ENCODE peak calls at places on chromosomes 1 and 21, in nine cellular contexts. One of them, this sample, is unnamed.

GRCh38 chr1:67570473-67571143 is 114.4 kb upstream of the GADD45A start:
- DNase-seq in HL-60: no peak
- DNase-seq in adrenal gland: peak; percentile 32
- DNase-seq in mammary epithelial cell: peak; percentile 99
- DNase-seq in prostate gland: no peak
- DNase-seq in foreskin fibroblast: peak; percentile 88
- DNase-seq in CD8-positive, alpha-beta memory T cell: no peak
- DNase-seq in fibroblast of the aortic adventitia: peak; percentile 98
- DNase-seq in transverse colon: no peak
- DNase-seq in this sample: peak; percentile 95

GRCh38 chr1:43405219-43405875 is 15.6 kb downstream of the SZT2 start:
- DNase-seq in adrenal gland: peak; percentile 37
- DNase-seq in HL-60: no peak
- DNase-seq in transverse colon: no peak
- DNase-seq in fibroblast of the aortic adventitia: peak; percentile 50
- DNase-seq in mammary epithelial cell: no peak
- DNase-seq in CD8-positive, alpha-beta memory T cell: no peak
- DNase-seq in foreskin fibroblast: no peak
- DNase-seq in prostate gland: no peak
- DNase-seq in this sample: no peak

GRCh38 chr1:153534933-153535663 is 693 bp downstream of the S100A6 start:
- DNase-seq in fibroblast of the aortic adventitia: peak; percentile 61
- DNase-seq in HL-60: no peak
- DNase-seq in mammary epithelial cell: no peak
- DNase-seq in CD8-positive, alpha-beta memory T cell: peak; percentile 23
- DNase-seq in adrenal gland: peak; percentile 73
- DNase-seq in transverse colon: peak; percentile 72
- DNase-seq in prostate gland: peak; percentile 50
- DNase-seq in foreskin fibroblast: peak; percentile 83
- DNase-seq in this sample: no peak

GRCh38 chr1:181317261-181317924 is 165.9 kb upstream of the CACNA1E start:
- DNase-seq in transverse colon: no peak
- DNase-seq in CD8-positive, alpha-beta memory T cell: no peak
- DNase-seq in foreskin fibroblast: no peak
- DNase-seq in fibroblast of the aortic adventitia: no peak
- DNase-seq in HL-60: no peak
- DNase-seq in mammary epithelial cell: no peak
- DNase-seq in prostate gland: no peak
- DNase-seq in adrenal gland: no peak
- DNase-seq in this sample: no peak

GRCh38 chr1:3530931-3531818 is 76.7 kb downstream of the ARHGEF16 start:
- DNase-seq in adrenal gland: peak; percentile 30
- DNase-seq in prostate gland: peak; percentile 91
- DNase-seq in fibroblast of the aortic adventitia: peak; percentile 68
- DNase-seq in CD8-positive, alpha-beta memory T cell: peak; percentile 75
- DNase-seq in mammary epithelial cell: peak; percentile 69
- DNase-seq in foreskin fibroblast: peak; percentile 75
- DNase-seq in transverse colon: peak; percentile 81
- DNase-seq in HL-60: peak; percentile 67
- DNase-seq in this sample: peak; percentile 31

GRCh38 chr1:215878128-215878527 is 311.0 kb downstream of the KCTD3 start:
- DNase-seq in mammary epithelial cell: no peak
- DNase-seq in prostate gland: no peak
- DNase-seq in transverse colon: no peak
- DNase-seq in CD8-positive, alpha-beta memory T cell: no peak
- DNase-seq in fibroblast of the aortic adventitia: peak; percentile 60
- DNase-seq in HL-60: no peak
- DNase-seq in adrenal gland: no peak
- DNase-seq in foreskin fibroblast: no peak
- DNase-seq in this sample: no peak

GRCh38 chr1:196034080-196034706 is 574.0 kb downstream of the KCNT2 start:
- DNase-seq in prostate gland: no peak
- DNase-seq in foreskin fibroblast: peak; percentile 1
- DNase-seq in mammary epithelial cell: no peak
- DNase-seq in HL-60: no peak
- DNase-seq in adrenal gland: no peak
- DNase-seq in CD8-positive, alpha-beta memory T cell: no peak
- DNase-seq in fibroblast of the aortic adventitia: peak; percentile 0
- DNase-seq in transverse colon: no peak
- DNase-seq in this sample: no peak

GRCh38 chr1:227899141-227899819 is 48.5 kb downstream of the WNT9A start:
- DNase-seq in foreskin fibroblast: no peak
- DNase-seq in HL-60: no peak
- DNase-seq in adrenal gland: peak; percentile 6
- DNase-seq in prostate gland: no peak
- DNase-seq in mammary epithelial cell: no peak
- DNase-seq in fibroblast of the aortic adventitia: no peak
- DNase-seq in CD8-positive, alpha-beta memory T cell: no peak
- DNase-seq in transverse colon: peak; percentile 6
- DNase-seq in this sample: no peak

GRCh38 chr1:107870691-107871090 is 94.3 kb downstream of the VAV3 start:
- DNase-seq in mammary epithelial cell: peak; percentile 42
- DNase-seq in CD8-positive, alpha-beta memory T cell: no peak
- DNase-seq in transverse colon: no peak
- DNase-seq in adrenal gland: no peak
- DNase-seq in foreskin fibroblast: peak; percentile 62
- DNase-seq in fibroblast of the aortic adventitia: peak; percentile 1
- DNase-seq in prostate gland: no peak
- DNase-seq in HL-60: no peak
- DNase-seq in this sample: no peak

DNA sequence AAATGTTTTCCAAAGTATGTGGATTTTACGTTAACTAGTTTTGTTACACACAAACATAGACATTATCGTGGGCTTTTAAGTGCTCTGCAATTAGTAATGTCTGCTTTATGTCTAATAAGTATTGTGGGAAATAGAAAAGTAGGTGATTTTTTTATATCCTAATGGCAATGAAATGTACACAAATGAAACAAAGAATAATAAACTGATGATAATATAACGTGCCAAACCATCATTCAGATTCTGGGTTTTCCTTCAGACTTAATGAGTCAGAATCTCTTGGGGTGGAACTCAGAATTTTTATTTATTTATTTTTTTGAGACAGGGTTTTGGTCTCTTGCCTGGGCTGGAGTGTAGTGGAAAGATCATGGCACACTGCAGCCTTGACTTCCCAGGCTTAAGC is 2.0 kb downstream of the TMEM183A start:
- DNase-seq in transverse colon: no peak
- DNase-seq in HL-60: no peak
- DNase-seq in prostate gland: no peak
- DNase-seq in mammary epithelial cell: no peak
- DNase-seq in CD8-positive, alpha-beta memory T cell: no peak
- DNase-seq in foreskin fibroblast: no peak
- DNase-seq in fibroblast of the aortic adventitia: no peak
- DNase-seq in adrenal gland: no peak
- DNase-seq in this sample: no peak
- H3K4me3 ChIP-seq in transverse colon: no peak overlapping the region
- H3K4me3 ChIP-seq in HL-60: no peak overlapping the region
- H3K4me3 ChIP-seq in prostate gland: no peak overlapping the region
- H3K4me3 ChIP-seq in mammary epithelial cell: no peak overlapping the region
- H3K4me3 ChIP-seq in CD8-positive, alpha-beta memory T cell: no peak overlapping the region
- H3K4me3 ChIP-seq in foreskin fibroblast: no peak overlapping the region
- H3K4me3 ChIP-seq in fibroblast of the aortic adventitia: no peak overlapping the region
- H3K4me3 ChIP-seq in adrenal gland: no peak overlapping the region
- H3K4me3 ChIP-seq in this sample: no peak overlapping the region

GRCh38 chr1:2053217-2053616 is 3.0 kb downstream of the PRKCZ start:
- DNase-seq in foreskin fibroblast: no peak
- DNase-seq in mammary epithelial cell: no peak
- DNase-seq in CD8-positive, alpha-beta memory T cell: no peak
- DNase-seq in fibroblast of the aortic adventitia: no peak
- DNase-seq in transverse colon: no peak
- DNase-seq in prostate gland: no peak
- DNase-seq in HL-60: no peak
- DNase-seq in adrenal gland: no peak
- DNase-seq in this sample: no peak

GRCh38 chr1:2052756-2053155 is 2.5 kb downstream of the PRKCZ start:
- DNase-seq in adrenal gland: no peak
- DNase-seq in HL-60: no peak
- DNase-seq in mammary epithelial cell: no peak
- DNase-seq in prostate gland: no peak
- DNase-seq in CD8-positive, alpha-beta memory T cell: no peak
- DNase-seq in fibroblast of the aortic adventitia: no peak
- DNase-seq in foreskin fibroblast: no peak
- DNase-seq in transverse colon: no peak
- DNase-seq in this sample: no peak

GRCh38 chr1:2050793-2051682 is 827 bp downstream of the PRKCZ start:
- DNase-seq in HL-60: no peak
- DNase-seq in mammary epithelial cell: peak; percentile 14
- DNase-seq in foreskin fibroblast: no peak
- DNase-seq in transverse colon: no peak
- DNase-seq in CD8-positive, alpha-beta memory T cell: no peak
- DNase-seq in prostate gland: no peak
- DNase-seq in fibroblast of the aortic adventitia: no peak
- DNase-seq in adrenal gland: no peak
- DNase-seq in this sample: no peak

GRCh38 chr1:2050482-2050792 is 226 bp downstream of the PRKCZ start:
- DNase-seq in adrenal gland: no peak
- DNase-seq in transverse colon: no peak
- DNase-seq in CD8-positive, alpha-beta memory T cell: no peak
- DNase-seq in prostate gland: no peak
- DNase-seq in HL-60: no peak
- DNase-seq in foreskin fibroblast: no peak
- DNase-seq in mammary epithelial cell: peak; percentile 58
- DNase-seq in fibroblast of the aortic adventitia: no peak
- DNase-seq in this sample: no peak

DNA sequence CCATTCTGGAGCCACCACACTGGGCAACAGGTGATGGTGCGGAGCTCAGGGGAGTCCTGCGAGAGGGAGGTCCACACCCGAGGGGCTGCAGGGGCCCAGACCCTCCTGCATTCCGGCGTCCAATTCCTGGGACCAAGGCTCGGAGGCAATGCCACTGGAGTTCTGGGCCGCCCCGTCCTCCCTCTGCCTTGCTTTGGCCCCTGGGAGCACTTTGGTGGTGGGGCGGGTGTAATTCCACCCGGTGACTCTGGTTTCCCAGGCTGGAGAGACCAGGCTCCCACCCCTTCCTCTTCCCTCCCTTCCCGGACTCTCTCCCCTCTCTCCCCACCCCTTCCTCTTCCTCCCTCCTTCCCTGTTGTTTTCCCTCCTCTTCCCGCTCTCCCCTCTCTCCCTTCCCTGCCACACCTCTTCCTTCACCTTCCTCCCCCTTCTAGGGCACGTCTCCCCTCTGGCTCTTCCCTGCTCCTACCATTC is 1.9 kb downstream of the PRKCZ start:
- DNase-seq in mammary epithelial cell: no peak
- DNase-seq in HL-60: no peak
- DNase-seq in foreskin fibroblast: no peak
- DNase-seq in CD8-positive, alpha-beta memory T cell: no peak
- DNase-seq in transverse colon: no peak
- DNase-seq in adrenal gland: no peak
- DNase-seq in fibroblast of the aortic adventitia: no peak
- DNase-seq in prostate gland: no peak
- DNase-seq in this sample: no peak
- H3K4me3 ChIP-seq in mammary epithelial cell: no peak overlapping the region
- H3K4me3 ChIP-seq in HL-60: no peak overlapping the region
- H3K4me3 ChIP-seq in foreskin fibroblast: no peak overlapping the region
- H3K4me3 ChIP-seq in CD8-positive, alpha-beta memory T cell: no peak overlapping the region
- H3K4me3 ChIP-seq in transverse colon: no peak overlapping the region
- H3K4me3 ChIP-seq in adrenal gland: no peak overlapping the region
- H3K4me3 ChIP-seq in fibroblast of the aortic adventitia: no peak overlapping the region
- H3K4me3 ChIP-seq in prostate gland: peak overlapping the region; percentile 81
- H3K4me3 ChIP-seq in this sample: no peak overlapping the region

GRCh38 chr21:38175321-38175720 is 81.5 kb upstream of the KCNJ15 start:
- DNase-seq in CD8-positive, alpha-beta memory T cell: no peak
- DNase-seq in prostate gland: no peak
- DNase-seq in foreskin fibroblast: no peak
- DNase-seq in mammary epithelial cell: no peak
- DNase-seq in adrenal gland: no peak
- DNase-seq in HL-60: no peak
- DNase-seq in transverse colon: no peak
- DNase-seq in fibroblast of the aortic adventitia: peak; percentile 38
- DNase-seq in this sample: no peak
- H3K4me3 ChIP-seq in CD8-positive, alpha-beta memory T cell: no peak overlapping the region
- H3K4me3 ChIP-seq in prostate gland: no peak overlapping the region
- H3K4me3 ChIP-seq in foreskin fibroblast: no peak overlapping the region
- H3K4me3 ChIP-seq in mammary epithelial cell: no peak overlapping the region
- H3K4me3 ChIP-seq in adrenal gland: no peak overlapping the region
- H3K4me3 ChIP-seq in HL-60: no peak overlapping the region
- H3K4me3 ChIP-seq in transverse colon: no peak overlapping the region
- H3K4me3 ChIP-seq in fibroblast of the aortic adventitia: no peak overlapping the region
- H3K4me3 ChIP-seq in this sample: no peak overlapping the region

GRCh38 chr1:203038217-203038741 is 12.0 kb downstream of the PPFIA4 start:
- DNase-seq in prostate gland: no peak
- DNase-seq in adrenal gland: peak; percentile 43
- DNase-seq in CD8-positive, alpha-beta memory T cell: no peak
- DNase-seq in foreskin fibroblast: peak; percentile 77
- DNase-seq in fibroblast of the aortic adventitia: peak; percentile 74
- DNase-seq in transverse colon: peak; percentile 18
- DNase-seq in HL-60: peak; percentile 34
- DNase-seq in mammary epithelial cell: peak; percentile 91
- DNase-seq in this sample: peak; percentile 82

GRCh38 chr1:203038891-203039608 is 12.8 kb downstream of the PPFIA4 start:
- DNase-seq in foreskin fibroblast: peak; percentile 86
- DNase-seq in transverse colon: peak; percentile 74
- DNase-seq in fibroblast of the aortic adventitia: peak; percentile 71
- DNase-seq in CD8-positive, alpha-beta memory T cell: peak; percentile 48
- DNase-seq in mammary epithelial cell: peak; percentile 61
- DNase-seq in adrenal gland: peak; percentile 66
- DNase-seq in HL-60: peak; percentile 76
- DNase-seq in prostate gland: peak; percentile 66
- DNase-seq in this sample: peak; percentile 23

GRCh38 chr1:203036537-203036936 is 10.2 kb downstream of the PPFIA4 start:
- DNase-seq in mammary epithelial cell: no peak
- DNase-seq in HL-60: no peak
- DNase-seq in prostate gland: no peak
- DNase-seq in fibroblast of the aortic adventitia: no peak
- DNase-seq in foreskin fibroblast: no peak
- DNase-seq in transverse colon: no peak
- DNase-seq in CD8-positive, alpha-beta memory T cell: no peak
- DNase-seq in adrenal gland: no peak
- DNase-seq in this sample: no peak

GRCh38 chr1:203036135-203036534 is 9.8 kb downstream of the PPFIA4 start:
- DNase-seq in foreskin fibroblast: no peak
- DNase-seq in adrenal gland: no peak
- DNase-seq in mammary epithelial cell: no peak
- DNase-seq in prostate gland: no peak
- DNase-seq in CD8-positive, alpha-beta memory T cell: no peak
- DNase-seq in fibroblast of the aortic adventitia: no peak
- DNase-seq in transverse colon: no peak
- DNase-seq in HL-60: no peak
- DNase-seq in this sample: no peak

DNA sequence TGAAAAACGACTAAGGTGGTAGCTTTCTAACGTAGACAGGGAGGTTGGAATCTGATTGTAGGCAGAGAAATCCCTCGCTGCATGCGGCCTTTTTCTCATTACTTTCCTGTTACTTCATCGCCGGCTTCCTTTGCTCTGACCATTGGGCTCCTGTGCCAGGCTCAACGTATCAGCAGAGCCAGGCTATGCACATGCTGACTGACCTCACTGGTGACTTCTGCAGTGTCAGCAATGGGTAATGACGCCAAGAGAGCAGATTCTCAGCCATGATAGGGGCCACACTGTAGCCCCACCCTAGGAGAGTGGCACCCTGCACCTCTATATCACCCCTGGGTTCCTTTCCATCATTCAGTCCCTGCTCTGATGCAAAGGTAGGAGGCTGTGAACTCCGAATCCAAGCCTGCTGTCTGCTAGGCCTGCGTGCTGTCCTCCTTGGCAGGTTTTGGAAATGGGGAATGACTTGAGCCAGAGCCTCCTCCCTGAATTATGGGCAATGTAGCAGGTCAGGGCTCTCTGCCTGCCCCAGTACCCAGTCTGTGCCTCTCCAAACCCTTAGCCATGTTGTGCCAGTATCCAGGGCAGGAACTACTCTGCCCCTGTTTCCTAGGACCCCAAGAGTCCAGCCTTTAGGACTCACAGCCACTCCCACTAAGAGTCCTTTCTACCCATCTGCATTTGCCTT is 11.4 kb downstream of the PPFIA4 start:
- DNase-seq in foreskin fibroblast: no peak
- DNase-seq in transverse colon: no peak
- DNase-seq in fibroblast of the aortic adventitia: no peak
- DNase-seq in HL-60: no peak
- DNase-seq in CD8-positive, alpha-beta memory T cell: no peak
- DNase-seq in prostate gland: no peak
- DNase-seq in adrenal gland: no peak
- DNase-seq in mammary epithelial cell: no peak
- DNase-seq in this sample: no peak
- H3K4me3 ChIP-seq in foreskin fibroblast: no peak overlapping the region
- H3K4me3 ChIP-seq in transverse colon: no peak overlapping the region
- H3K4me3 ChIP-seq in fibroblast of the aortic adventitia: no peak overlapping the region
- H3K4me3 ChIP-seq in HL-60: no peak overlapping the region
- H3K4me3 ChIP-seq in CD8-positive, alpha-beta memory T cell: no peak overlapping the region
- H3K4me3 ChIP-seq in prostate gland: no peak overlapping the region
- H3K4me3 ChIP-seq in adrenal gland: no peak overlapping the region
- H3K4me3 ChIP-seq in mammary epithelial cell: no peak overlapping the region
- H3K4me3 ChIP-seq in this sample: no peak overlapping the region

This sample was measured in kidney epithelial cell.